ENCODE peak calls at places on chromosomes 2 and 18, in six cellular contexts. W is activated CD8-positive, alpha-beta T cell treated with anti-CD3 and anti-CD28 coated beads, Interleukin-2, amount 10 ng/mL, durations not matched to agents 7 days and 5 days; P is AG08395; Q is iPS-NIHi11; Y is frontal cortex; H is stimulated activated CD8-positive, alpha-beta memory T cell treated with anti-CD3 and anti-CD28 coated beads, Interleukin-15, amount 100 ng/mL, for 4 hours. U is an unnamed sample.

GRCh38 chr2:227052879-227053278 is 111.1 kb downstream of the COL4A4 start:
- DNase-seq in W (no peak), Y (no peak), P (no peak), Q (no peak), H (no peak), U (peak)

GRCh38 chr18:76970749-76971148 is 148.4 kb downstream of the ZNF236 start:
- DNase-seq in Y (no peak), W (no peak), Q (no peak), P (no peak), H (no peak), U (no peak)

GRCh38 chr18:25873833-25874232 is 216.6 kb downstream of the SS18 start:
- DNase-seq in Y (no peak), P (no peak), H (no peak), W (no peak), Q (no peak), U (no peak)

GRCh38 chr2:58553522-58553921 is 312.4 kb upstream of the FANCL start:
- DNase-seq in Y (no peak), Q (no peak), P (no peak), H (no peak), W (no peak), U (no peak)

GRCh38 chr2:2871480-2872308 is 505.9 kb downstream of the EIPR1 start:
- DNase-seq in H (no peak), Y (no peak), Q (no peak), W (no peak), P (no peak), U (peak)

GRCh38 chr2:148122788-148123187 is 101.9 kb downstream of the MBD5 start:
- DNase-seq in Y (no peak), P (peak), H (no peak), W (no peak), Q (no peak), U (no peak)

GRCh38 chr2:9630001-9630749 is 622 bp downstream of the YWHAQ start:
- DNase-seq in Y (peak), H (peak), W (peak), Q (peak), P (peak), U (peak)

GRCh38 chr2:230924092-230924469 is 961 bp downstream of the GPR55 start:
- DNase-seq in Q (no peak), P (no peak), Y (no peak), W (no peak), H (no peak), U (no peak)

GRCh38 chr2:26522325-26523120 is 44.6 kb upstream of the OTOF start:
- DNase-seq in H (no peak), W (no peak), P (no peak), Y (no peak), Q (no peak), U (no peak)

GRCh38 chr2:100895402-100895801 is 75.5 kb downstream of the NPAS2 start:
- DNase-seq in W (no peak), P (no peak), Q (peak), Y (peak), H (no peak), U (no peak)

GRCh38 chr2:238847432-238847801 is 468 bp upstream of the TWIST2 start:
- DNase-seq in P (no peak), H (no peak), Q (no peak), Y (no peak), W (no peak), U (no peak)

GRCh38 chr2:182302174-182302573 is 124.7 kb downstream of the PDE1A start:
- DNase-seq in Q (no peak), P (peak), W (no peak), H (no peak), Y (no peak), U (no peak)

GRCh38 chr2:86615596-86615995 is 8.1 kb downstream of the RNF103 start:
- DNase-seq in H (no peak), W (no peak), Q (no peak), P (no peak), Y (no peak), U (no peak)

GRCh38 chr2:1366546-1367134 is 46.6 kb upstream of the TPO start:
- DNase-seq in Q (no peak), H (no peak), Y (peak), P (no peak), W (no peak), U (peak)

GRCh38 chr2:715847-716573 is 38.8 kb upstream of the TMEM18 start:
- DNase-seq in Q (peak), W (no peak), P (peak), H (no peak), Y (no peak), U (no peak)

GRCh38 chr2:8906208-8906607 is 68.8 kb upstream of the KIDINS220 start:
- DNase-seq in W (no peak), P (no peak), Q (no peak), Y (no peak), H (no peak), U (no peak)

GRCh38 chr2:174223359-174223758 is 25.0 kb downstream of the OLA1 start:
- DNase-seq in Y (no peak), Q (no peak), W (no peak), H (no peak), P (no peak), U (no peak)

GRCh38 chr2:44651974-44652373 is 289.5 kb upstream of the SIX3 start:
- DNase-seq in H (no peak), Q (no peak), P (no peak), W (no peak), Y (no peak), U (no peak)

GRCh38 chr2:58535182-58535581 is 294.1 kb upstream of the FANCL start:
- DNase-seq in Q (peak), W (no peak), P (no peak), H (no peak), Y (no peak), U (no peak)

U was measured in NCI-H1436.